ENCODE peak calls at places on chromosomes 13 and 19, in six cellular contexts. H is CD8-positive, alpha-beta T cell; X is K562; M is IMR-90; E is suprapubic skin; J is uterus. W is an unnamed sample.

GRCh38 chr19:6772028-6772865 is at the start of gene VAV1:
- DNase-seq in H (peak; percentile 79), X (peak; percentile 88), M (no peak), E (peak; percentile 84), J (no peak), W (no peak)

GRCh38 chr13:111659236-111659635 is 338.8 kb downstream of the TEX29 start:
- DNase-seq in H (no peak), X (no peak), M (no peak), E (peak; percentile 26), J (no peak), W (no peak)

GRCh38 chr19:7069904-7070226 is 362 bp downstream of the ZNF557 start:
- DNase-seq in H (no peak), X (no peak), M (no peak), E (no peak), J (no peak), W (no peak)

GRCh38 chr13:24740014-24740890 is 23.7 kb upstream of the RNF17 start:
- DNase-seq in H (no peak), X (no peak), M (no peak), E (no peak), J (no peak), W (no peak)

GRCh38 chr13:98363326-98363725 is 186.3 kb upstream of the RNF113B start:
- DNase-seq in H (no peak), X (no peak), M (no peak), E (no peak), J (no peak), W (no peak)

GRCh38 chr13:31090921-31091624 is 70.6 kb downstream of the HSPH1 start:
- DNase-seq in H (no peak), X (no peak), M (peak; percentile 25), E (peak; percentile 63), J (no peak), W (no peak)

GRCh38 chr13:21777166-21777565 is 106.3 kb downstream of the FGF9 start:
- DNase-seq in H (no peak), X (no peak), M (no peak), E (no peak), J (no peak), W (no peak)

GRCh38 chr19:14413765-14414171 is 5.4 kb downstream of the DDX39A start:
- DNase-seq in H (no peak), X (no peak), M (peak; percentile 50), E (no peak), J (no peak), W (no peak)

GRCh38 chr13:52034616-52035226 is 10.2 kb downstream of the UTP14C start:
- DNase-seq in H (no peak), X (no peak), M (peak; percentile 20), E (no peak), J (no peak), W (peak; percentile 44)

GRCh38 chr13:48750588-48751383 is 97.1 kb downstream of the CYSLTR2 start:
- DNase-seq in H (no peak), X (no peak), M (no peak), E (no peak), J (peak; percentile 68), W (no peak)

GRCh38 chr13:60397693-60398437 is 845 bp downstream of the TDRD3 start:
- DNase-seq in H (peak; percentile 15), X (no peak), M (peak; percentile 67), E (peak; percentile 82), J (peak; percentile 49), W (peak; percentile 33)

GRCh38 chr13:32838985-32839384 is 177.2 kb upstream of the KL start:
- DNase-seq in H (no peak), X (no peak), M (peak; percentile 59), E (no peak), J (no peak), W (no peak)

GRCh38 chr13:75482070-75482819 is at the start of gene TBC1D4:
- DNase-seq in H (peak; percentile 16), X (peak; percentile 68), M (peak; percentile 82), E (peak; percentile 89), J (peak; percentile 81), W (peak; percentile 74)

DNA sequence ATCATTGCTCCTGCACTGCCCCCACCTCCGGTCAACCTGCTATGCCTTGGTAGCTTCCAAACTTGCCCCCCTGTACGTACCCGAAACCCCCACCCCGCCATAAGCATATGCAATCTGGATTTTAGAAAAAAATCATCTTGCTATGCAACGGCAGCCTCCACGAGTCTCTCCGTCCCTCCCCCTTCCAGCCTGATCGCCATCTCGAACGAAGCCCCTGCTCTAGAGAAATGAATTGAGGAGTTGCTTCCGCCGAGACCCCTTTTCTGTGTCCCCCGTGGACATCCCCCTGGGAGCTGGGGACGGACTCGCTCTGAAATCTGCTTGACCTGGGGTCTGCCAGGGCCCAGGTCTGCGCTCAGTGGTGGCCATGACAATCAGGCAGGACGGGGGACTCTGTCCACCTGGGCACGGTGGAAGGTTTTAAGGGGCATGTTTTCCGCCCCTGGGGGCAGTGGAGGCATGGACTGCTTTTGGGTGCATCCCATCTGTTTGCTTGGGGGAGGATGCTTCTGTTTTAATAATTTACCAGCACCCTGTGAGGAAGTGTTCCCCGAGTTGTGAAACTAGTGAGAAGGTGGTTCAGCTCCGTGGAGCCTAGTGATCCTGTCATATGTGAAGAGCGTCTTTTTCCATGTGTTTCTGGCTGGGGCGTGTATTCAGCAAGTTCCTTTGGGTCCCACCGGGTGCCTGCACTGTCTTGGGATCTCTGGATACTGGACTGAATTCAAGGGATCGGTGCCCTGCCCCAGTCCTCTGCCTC is 1.0 kb downstream of the KDM4B start:
- DNase-seq in H (no peak), X (no peak), M (no peak), E (no peak), J (no peak), W (peak; percentile 22)
- H3K4me3 ChIP-seq in H (peak overlapping the region; percentile 57), X (peak overlapping the region; percentile 61), M (peak overlapping the region; percentile 73), E (peak overlapping the region; percentile 61), J (peak overlapping the region; percentile 72), W (peak overlapping the region; percentile 64)

GRCh38 chr19:19110410-19111137 is 27.7 kb downstream of the TMEM161A start:
- DNase-seq in H (no peak), X (no peak), M (no peak), E (no peak), J (no peak), W (no peak)

GRCh38 chr19:19111967-19112580 is 26.2 kb downstream of the TMEM161A start:
- DNase-seq in H (no peak), X (no peak), M (no peak), E (no peak), J (no peak), W (no peak)

GRCh38 chr19:19109601-19110000 is 28.7 kb downstream of the TMEM161A start:
- DNase-seq in H (no peak), X (no peak), M (peak; percentile 38), E (no peak), J (no peak), W (no peak)

GRCh38 chr19:19113040-19113541 is 25.2 kb downstream of the TMEM161A start:
- DNase-seq in H (no peak), X (peak; percentile 63), M (peak; percentile 74), E (no peak), J (no peak), W (no peak)

GRCh38 chr19:19111138-19111835 is 27.0 kb downstream of the TMEM161A start:
- DNase-seq in H (no peak), X (no peak), M (no peak), E (no peak), J (no peak), W (no peak)
- H3K36me3 ChIP-seq in H (peaks cover 4% of the 10 kb centered on the region), X (peaks cover 20% of the 10 kb centered on the region), M (no peaks in the 10 kb centered on the region), E (no peaks in the 10 kb centered on the region), J (no peaks in the 10 kb centered on the region), W (no peaks in the 10 kb centered on the region)

DNA sequence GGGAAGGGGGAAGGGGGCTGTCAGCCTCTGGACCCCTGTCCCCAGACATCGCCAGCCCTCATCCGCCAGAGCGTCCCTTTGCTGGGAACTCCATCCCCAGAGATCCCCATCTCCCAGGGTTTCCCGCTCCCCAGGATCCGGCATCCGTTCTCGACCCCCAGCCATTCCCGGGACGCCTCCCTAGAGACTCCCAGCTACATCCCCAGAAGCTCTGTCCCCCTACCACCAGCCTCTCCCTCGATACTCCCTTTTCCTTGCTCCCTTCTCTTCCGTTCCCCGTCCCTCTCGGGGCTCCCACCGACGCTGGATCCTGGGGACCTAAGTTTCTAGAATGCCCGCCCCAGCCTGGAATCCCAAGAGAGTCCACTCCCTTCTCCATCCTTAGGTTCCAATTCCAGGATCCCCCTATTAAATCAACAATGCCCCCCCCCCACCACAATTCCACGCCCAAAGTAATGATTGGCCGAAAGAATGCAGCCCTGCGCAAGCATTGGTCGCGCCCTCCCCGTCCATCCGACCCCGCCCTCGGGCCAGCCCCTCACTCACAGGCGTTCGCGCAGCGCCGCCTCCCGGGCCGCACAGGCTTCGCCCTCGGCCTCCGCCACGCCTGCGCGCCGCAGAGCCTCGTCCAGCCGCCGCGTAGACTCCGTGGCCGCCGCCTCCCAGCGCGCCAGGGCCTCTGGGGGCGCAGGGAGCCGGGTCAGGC is 3.2 kb downstream of the CCDC194 start:
- DNase-seq in H (peak; percentile 81), X (peak; percentile 97), M (peak; percentile 87), E (peak; percentile 96), J (peak; percentile 90), W (peak; percentile 78)
- TF ChIP-seq CTCF in H (peak; percentile 62), X (peak; percentile 90), M (peak; percentile 87), E (peak; percentile 56), J (peak; percentile 87), W (peak; percentile 78)

GRCh38 chr13:99991806-99992242 is 10.2 kb downstream of the ZIC2 start:
- DNase-seq in H (no peak), X (no peak), M (no peak), E (no peak), J (no peak), W (no peak)
- H3K4me3 ChIP-seq in H (no peak overlapping the region), X (no peak overlapping the region), M (no peak overlapping the region), E (no peak overlapping the region), J (no peak overlapping the region), W (no peak overlapping the region)

GRCh38 chr19:49555600-49556411 is 24.6 kb downstream of the NOSIP start:
- DNase-seq in H (peak; percentile 75), X (peak; percentile 94), M (no peak), E (no peak), J (peak; percentile 68), W (peak; percentile 27)

GRCh38 chr19:49553451-49554271 is 25.9 kb downstream of the RCN3 start:
- DNase-seq in H (no peak), X (no peak), M (peak; percentile 69), E (no peak), J (no peak), W (peak; percentile 97)

GRCh38 chr19:49552749-49553148 is 24.9 kb downstream of the RCN3 start:
- DNase-seq in H (no peak), X (no peak), M (no peak), E (no peak), J (no peak), W (no peak)

GRCh38 chr19:49556412-49557398 is 23.7 kb downstream of the NOSIP start:
- DNase-seq in H (peak; percentile 36), X (no peak), M (no peak), E (no peak), J (no peak), W (no peak)

GRCh38 chr19:49554701-49555181 is 25.6 kb downstream of the NOSIP start:
- DNase-seq in H (no peak), X (no peak), M (no peak), E (no peak), J (no peak), W (peak; percentile 44)
- H3K36me3 ChIP-seq in H (peaks cover 18% of the 10 kb centered on the region), X (peaks cover 52% of the 10 kb centered on the region), M (peaks cover 48% of the 10 kb centered on the region), E (peaks cover 51% of the 10 kb centered on the region), J (no peaks in the 10 kb centered on the region), W (peaks cover 17% of the 10 kb centered on the region)